ENCODE peak calls at places on chromosomes 16 and 17, in five cellular contexts. One of them, this sample, is unnamed.

GRCh38 chr16:67248401-67249177 is at the start of gene SLC9A5:
- DNase-seq in heart left ventricle: peak; percentile 47
- DNase-seq in fibroblast of pulmonary artery: no peak
- DNase-seq in heart right ventricle: no peak
- DNase-seq in GM12878: no peak
- DNase-seq in this sample: peak; percentile 71

GRCh38 chr16:17947637-17948036 is 388.9 kb downstream of the NPIPA8 start:
- DNase-seq in GM12878: no peak
- DNase-seq in fibroblast of pulmonary artery: no peak
- DNase-seq in heart left ventricle: no peak
- DNase-seq in heart right ventricle: no peak
- DNase-seq in this sample: no peak

GRCh38 chr17:51371732-51372151 is 111.4 kb downstream of the UTP18 start:
- DNase-seq in heart right ventricle: peak; percentile 15
- DNase-seq in fibroblast of pulmonary artery: peak; percentile 57
- DNase-seq in GM12878: peak; percentile 28
- DNase-seq in heart left ventricle: no peak
- DNase-seq in this sample: no peak

GRCh38 chr16:60123387-60124023 is 1389.4 kb upstream of the GOT2 start:
- DNase-seq in heart left ventricle: no peak
- DNase-seq in GM12878: no peak
- DNase-seq in heart right ventricle: no peak
- DNase-seq in fibroblast of pulmonary artery: no peak
- DNase-seq in this sample: no peak

GRCh38 chr16:878886-879285 is 78.4 kb upstream of the GNG13 start:
- DNase-seq in heart left ventricle: no peak
- DNase-seq in fibroblast of pulmonary artery: no peak
- DNase-seq in heart right ventricle: no peak
- DNase-seq in GM12878: no peak
- DNase-seq in this sample: peak; percentile 58

GRCh38 chr16:48511071-48511540 is 98.9 kb downstream of the N4BP1 start:
- DNase-seq in heart left ventricle: no peak
- DNase-seq in heart right ventricle: no peak
- DNase-seq in GM12878: no peak
- DNase-seq in fibroblast of pulmonary artery: peak; percentile 71
- DNase-seq in this sample: no peak

GRCh38 chr16:88691924-88692560 is 5.7 kb upstream of the SNAI3 start:
- DNase-seq in heart right ventricle: no peak
- DNase-seq in GM12878: no peak
- DNase-seq in fibroblast of pulmonary artery: no peak
- DNase-seq in heart left ventricle: no peak
- DNase-seq in this sample: peak; percentile 82

GRCh38 chr16:813204-813915 is 12.8 kb upstream of the GNG13 start:
- DNase-seq in heart right ventricle: no peak
- DNase-seq in fibroblast of pulmonary artery: peak; percentile 24
- DNase-seq in GM12878: no peak
- DNase-seq in heart left ventricle: no peak
- DNase-seq in this sample: no peak

GRCh38 chr17:75507712-75508111 is 7.6 kb downstream of the CASKIN2 start:
- DNase-seq in heart left ventricle: no peak
- DNase-seq in GM12878: no peak
- DNase-seq in fibroblast of pulmonary artery: no peak
- DNase-seq in heart right ventricle: no peak
- DNase-seq in this sample: no peak

GRCh38 chr16:76386784-76387183 is 109.6 kb downstream of the CNTNAP4 start:
- DNase-seq in heart left ventricle: no peak
- DNase-seq in fibroblast of pulmonary artery: peak; percentile 94
- DNase-seq in GM12878: no peak
- DNase-seq in heart right ventricle: no peak
- DNase-seq in this sample: no peak

GRCh38 chr17:39704821-39705551 is 5.1 kb downstream of the ERBB2 start:
- DNase-seq in GM12878: no peak
- DNase-seq in heart right ventricle: no peak
- DNase-seq in fibroblast of pulmonary artery: peak; percentile 24
- DNase-seq in heart left ventricle: no peak
- DNase-seq in this sample: no peak

GRCh38 chr17:44343510-44344209 is 1.4 kb upstream of the GRN start:
- DNase-seq in fibroblast of pulmonary artery: no peak
- DNase-seq in heart left ventricle: no peak
- DNase-seq in GM12878: no peak
- DNase-seq in heart right ventricle: no peak
- DNase-seq in this sample: no peak

GRCh38 chr17:16171613-16172012 is 43.7 kb downstream of the NCOR1 start:
- DNase-seq in heart right ventricle: no peak
- DNase-seq in heart left ventricle: no peak
- DNase-seq in fibroblast of pulmonary artery: no peak
- DNase-seq in GM12878: no peak
- DNase-seq in this sample: no peak

GRCh38 chr16:68786685-68787418 is 49.8 kb downstream of the CDH1 start:
- DNase-seq in fibroblast of pulmonary artery: peak; percentile 47
- DNase-seq in heart right ventricle: no peak
- DNase-seq in GM12878: no peak
- DNase-seq in heart left ventricle: no peak
- DNase-seq in this sample: no peak

GRCh38 chr16:29852654-29853053 is 10.4 kb downstream of the CDIPT start:
- DNase-seq in heart right ventricle: peak; percentile 43
- DNase-seq in heart left ventricle: no peak
- DNase-seq in fibroblast of pulmonary artery: peak; percentile 84
- DNase-seq in GM12878: no peak
- DNase-seq in this sample: no peak

GRCh38 chr16:29850998-29851397 is 12.0 kb downstream of the CDIPT start:
- DNase-seq in GM12878: no peak
- DNase-seq in fibroblast of pulmonary artery: no peak
- DNase-seq in heart right ventricle: no peak
- DNase-seq in heart left ventricle: no peak
- DNase-seq in this sample: no peak

GRCh38 chr16:29857133-29857760 is 5.8 kb downstream of the CDIPT start:
- DNase-seq in GM12878: no peak
- DNase-seq in heart left ventricle: no peak
- DNase-seq in fibroblast of pulmonary artery: peak; percentile 13
- DNase-seq in heart right ventricle: no peak
- DNase-seq in this sample: no peak

GRCh38 chr16:29858149-29858899 is 4.7 kb downstream of the CDIPT start:
- DNase-seq in GM12878: no peak
- DNase-seq in heart right ventricle: no peak
- DNase-seq in heart left ventricle: no peak
- DNase-seq in fibroblast of pulmonary artery: no peak
- DNase-seq in this sample: no peak

GRCh38 chr16:29854520-29855100 is 8.4 kb downstream of the CDIPT start:
- DNase-seq in GM12878: no peak
- DNase-seq in heart right ventricle: no peak
- DNase-seq in heart left ventricle: no peak
- DNase-seq in fibroblast of pulmonary artery: no peak
- DNase-seq in this sample: no peak
- H3K4me3 ChIP-seq in GM12878: no peak overlapping the region
- H3K4me3 ChIP-seq in heart right ventricle: no peak overlapping the region
- H3K4me3 ChIP-seq in heart left ventricle: no peak overlapping the region
- H3K4me3 ChIP-seq in fibroblast of pulmonary artery: no peak overlapping the region
- H3K4me3 ChIP-seq in this sample: no peak overlapping the region

GRCh38 chr17:82267575-82268379 is 5.7 kb downstream of the CSNK1D start:
- DNase-seq in GM12878: no peak
- DNase-seq in heart right ventricle: peak; percentile 92
- DNase-seq in fibroblast of pulmonary artery: peak; percentile 94
- DNase-seq in heart left ventricle: peak; percentile 96
- DNase-seq in this sample: peak; percentile 96
- H3K4me3 ChIP-seq in GM12878: no peak overlapping the region
- H3K4me3 ChIP-seq in heart right ventricle: no peak overlapping the region
- H3K4me3 ChIP-seq in fibroblast of pulmonary artery: peak overlapping the region; percentile 33
- H3K4me3 ChIP-seq in heart left ventricle: peak overlapping the region; percentile 6
- H3K4me3 ChIP-seq in this sample: no peak overlapping the region

DNA sequence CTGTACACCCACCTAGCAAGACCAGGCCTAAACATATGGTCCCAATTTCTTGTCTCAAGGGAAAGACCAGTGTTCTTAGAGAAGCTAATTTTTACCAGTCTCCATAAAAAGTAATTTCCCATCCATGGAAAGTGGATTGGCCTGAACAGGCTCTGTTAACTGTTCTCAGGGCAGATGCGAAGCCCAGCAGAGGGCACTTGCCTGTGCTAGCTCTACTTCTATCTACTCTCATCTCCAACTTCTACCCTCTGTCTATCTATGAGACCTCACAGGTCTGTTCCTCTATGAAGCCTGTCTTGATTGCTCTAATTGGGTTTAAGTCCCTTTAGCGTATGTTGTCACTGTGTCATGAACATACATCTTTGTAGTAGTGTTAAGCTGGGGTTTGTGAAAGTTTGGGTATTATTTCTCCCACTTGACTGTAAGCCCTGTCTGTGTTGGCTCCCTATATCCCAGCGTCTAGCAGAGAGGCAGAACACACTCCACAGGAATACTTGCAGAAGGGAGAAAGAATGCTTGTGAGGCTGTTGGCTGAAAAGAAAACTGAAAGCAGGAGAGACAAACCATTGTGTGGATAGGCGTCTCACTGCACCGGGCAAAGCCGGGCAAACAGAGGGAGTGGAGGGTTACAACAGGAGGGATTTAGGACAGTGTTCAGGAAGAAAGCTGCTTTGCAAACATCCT is 167.2 kb upstream of the MAF start:
- DNase-seq in heart right ventricle: no peak
- DNase-seq in heart left ventricle: no peak
- DNase-seq in GM12878: no peak
- DNase-seq in fibroblast of pulmonary artery: peak; percentile 13
- DNase-seq in this sample: no peak
- H3K4me3 ChIP-seq in heart right ventricle: peak overlapping the region; percentile 3
- H3K4me3 ChIP-seq in heart left ventricle: peak overlapping the region; percentile 40
- H3K4me3 ChIP-seq in GM12878: no peak overlapping the region
- H3K4me3 ChIP-seq in fibroblast of pulmonary artery: peak overlapping the region; percentile 26
- H3K4me3 ChIP-seq in this sample: peak overlapping the region; percentile 2

DNA sequence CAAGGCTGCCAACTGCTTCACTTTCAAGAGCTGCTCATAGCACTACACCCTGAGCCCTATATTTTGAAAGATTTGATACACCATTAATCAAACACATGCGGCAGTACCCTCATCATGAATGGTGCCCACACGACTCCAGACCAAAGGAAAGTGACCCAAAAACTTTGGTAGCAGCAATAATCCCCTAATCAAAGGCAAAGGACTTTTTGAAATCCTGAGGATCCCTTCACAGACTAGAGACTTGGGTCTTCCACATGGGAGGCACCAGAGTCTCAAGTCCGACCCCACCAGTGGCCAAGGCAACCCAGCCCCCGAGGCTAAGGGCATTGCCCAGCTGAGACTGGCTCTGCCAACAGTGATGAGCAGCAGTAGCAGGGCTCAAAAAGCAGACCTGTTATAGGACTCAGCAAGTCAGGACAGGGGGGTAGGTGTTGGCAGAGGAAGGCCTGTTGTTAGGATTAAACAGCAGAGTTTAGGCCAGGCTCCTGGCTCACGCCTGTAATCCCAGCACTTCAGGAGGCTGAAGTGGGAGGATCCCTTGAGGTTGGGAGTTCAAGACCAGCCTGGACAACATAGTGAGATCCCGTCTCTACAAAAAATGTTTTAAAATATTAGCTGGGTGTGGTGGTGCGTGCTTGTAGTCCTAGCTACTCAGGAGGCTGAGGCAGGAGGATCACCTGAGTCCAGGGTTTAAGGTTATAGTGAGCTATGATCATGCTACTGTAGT is 3.2 kb downstream of the TRIM25 start:
- DNase-seq in GM12878: no peak
- DNase-seq in fibroblast of pulmonary artery: no peak
- DNase-seq in heart right ventricle: no peak
- DNase-seq in heart left ventricle: no peak
- DNase-seq in this sample: no peak
- H3K4me3 ChIP-seq in GM12878: peak overlapping the region; percentile 79
- H3K4me3 ChIP-seq in fibroblast of pulmonary artery: no peak overlapping the region
- H3K4me3 ChIP-seq in heart right ventricle: no peak overlapping the region
- H3K4me3 ChIP-seq in heart left ventricle: peak overlapping the region; percentile 96
- H3K4me3 ChIP-seq in this sample: no peak overlapping the region

DNA sequence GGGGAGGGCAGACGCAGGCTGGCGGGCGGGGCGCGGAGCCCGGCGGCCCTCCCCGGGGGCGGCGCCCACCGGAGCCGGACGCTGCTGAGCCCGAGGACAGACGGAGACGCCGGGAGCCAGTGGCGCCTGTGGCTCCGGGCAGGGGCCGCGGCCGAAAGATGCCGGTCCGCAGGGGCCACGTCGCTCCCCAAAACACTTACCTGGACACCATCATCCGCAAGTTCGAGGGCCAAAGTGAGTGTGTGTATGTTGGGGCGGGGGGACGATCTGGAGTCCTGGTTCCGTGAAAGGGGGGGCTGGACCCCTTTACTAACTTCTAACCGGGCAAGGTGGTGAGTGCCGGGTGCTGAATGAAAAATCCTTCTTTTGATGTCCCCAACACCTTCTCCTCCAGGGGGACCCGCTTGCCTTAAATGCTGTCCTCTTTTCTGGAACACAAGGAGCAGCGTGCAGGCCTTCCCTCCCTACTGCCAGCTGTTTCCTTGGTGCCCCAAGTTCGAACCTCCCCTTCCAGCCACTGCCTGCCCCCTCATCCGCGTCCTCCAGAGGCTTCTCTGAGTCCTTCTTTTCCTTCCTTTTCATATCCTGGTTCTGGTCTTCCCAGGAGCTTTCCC is at the start of gene KCNH6:
- DNase-seq in heart right ventricle: no peak
- DNase-seq in fibroblast of pulmonary artery: no peak
- DNase-seq in GM12878: no peak
- DNase-seq in heart left ventricle: no peak
- DNase-seq in this sample: no peak
- H3K4me3 ChIP-seq in heart right ventricle: peak within 1 kb of the TSS; percentile 14
- H3K4me3 ChIP-seq in fibroblast of pulmonary artery: peak within 1 kb of the TSS; percentile 21
- H3K4me3 ChIP-seq in GM12878: no peak within 1 kb of the TSS
- H3K4me3 ChIP-seq in heart left ventricle: peak within 1 kb of the TSS; percentile 35
- H3K4me3 ChIP-seq in this sample: no peak within 1 kb of the TSS